ENCODE peak calls at places on chromosomes 4 and X, in four cellular contexts. One of them, this sample, is unnamed.

GRCh38 chr4:100314057-100314456 is 123.8 kb upstream of the DDIT4L start:
- DNase-seq in K562: no peak
- DNase-seq in SK-N-SH: no peak
- DNase-seq in HepG2: no peak
- DNase-seq in this sample: no peak

GRCh38 chrX:120791013-120791643 is 84.5 kb downstream of the CT47B1 start:
- DNase-seq in SK-N-SH: no peak
- DNase-seq in HepG2: no peak
- DNase-seq in K562: no peak
- DNase-seq in this sample: no peak

GRCh38 chrX:65932173-65933084 is 107.5 kb downstream of the VSIG4 start:
- DNase-seq in SK-N-SH: peak
- DNase-seq in K562: peak
- DNase-seq in HepG2: peak
- DNase-seq in this sample: no peak

GRCh38 chr4:16693040-16693506 is 205.4 kb downstream of the LDB2 start:
- DNase-seq in SK-N-SH: no peak
- DNase-seq in K562: no peak
- DNase-seq in HepG2: no peak
- DNase-seq in this sample: no peak

GRCh38 chr4:109735566-109736454 is 5.9 kb upstream of the PLA2G12A start:
- DNase-seq in SK-N-SH: no peak
- DNase-seq in K562: peak
- DNase-seq in HepG2: no peak
- DNase-seq in this sample: no peak

GRCh38 chrX:48648299-48648698 is 35.3 kb upstream of the WAS start:
- DNase-seq in SK-N-SH: peak
- DNase-seq in K562: peak
- DNase-seq in HepG2: peak
- DNase-seq in this sample: no peak

GRCh38 chrX:30865020-30865419 is 24.0 kb downstream of the TAB3 start:
- DNase-seq in K562: peak
- DNase-seq in HepG2: peak
- DNase-seq in SK-N-SH: no peak
- DNase-seq in this sample: no peak

GRCh38 chr4:84342161-84342560 is 156.9 kb downstream of the NKX6-1 start:
- DNase-seq in SK-N-SH: no peak
- DNase-seq in HepG2: no peak
- DNase-seq in K562: no peak
- DNase-seq in this sample: no peak

GRCh38 chr4:99154658-99155342 is 10.7 kb upstream of the ADH4 start:
- DNase-seq in K562: no peak
- DNase-seq in HepG2: no peak
- DNase-seq in SK-N-SH: no peak
- DNase-seq in this sample: no peak

GRCh38 chr4:42954925-42955669 is 62.6 kb downstream of the GRXCR1 start:
- DNase-seq in HepG2: no peak
- DNase-seq in SK-N-SH: no peak
- DNase-seq in K562: no peak
- DNase-seq in this sample: no peak

DNA sequence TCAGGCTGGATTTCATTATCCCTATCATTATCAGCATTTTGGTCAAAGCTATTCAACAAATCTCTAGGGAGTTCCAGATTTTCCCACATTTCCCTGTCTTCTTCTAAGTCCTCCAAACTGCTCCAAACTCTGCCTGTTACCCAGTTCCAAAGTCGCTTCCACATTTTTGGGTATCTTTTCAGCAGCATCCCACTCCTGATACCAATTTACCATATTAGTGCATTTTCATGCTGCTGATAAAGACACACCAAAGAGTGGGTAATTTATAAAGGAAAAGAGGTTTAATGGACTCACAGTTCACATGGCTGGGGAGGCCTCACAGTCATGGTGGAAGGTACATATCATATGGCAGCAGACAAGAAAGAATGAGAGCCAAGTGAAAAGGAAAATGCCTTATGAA is 132.8 kb upstream of the SLC7A11 start:
- DNase-seq in HepG2: no peak
- DNase-seq in SK-N-SH: no peak
- DNase-seq in K562: no peak
- DNase-seq in this sample: no peak
- TF ChIP-seq RFX5 in HepG2: no peak
- TF ChIP-seq RFX5 in SK-N-SH: no peak
- TF ChIP-seq RFX5 in K562: no peak
- TF ChIP-seq RFX5 in this sample: no peak

GRCh38 chrX:40172169-40172979 is 74.6 kb upstream of the BCOR start:
- DNase-seq in HepG2: no peak
- DNase-seq in SK-N-SH: no peak
- DNase-seq in K562: peak
- DNase-seq in this sample: no peak

GRCh38 chrX:40169193-40170086 is 71.7 kb upstream of the BCOR start:
- DNase-seq in HepG2: peak
- DNase-seq in K562: peak
- DNase-seq in SK-N-SH: peak
- DNase-seq in this sample: no peak

GRCh38 chrX:40170830-40171512 is 73.2 kb upstream of the BCOR start:
- DNase-seq in K562: peak
- DNase-seq in HepG2: no peak
- DNase-seq in SK-N-SH: no peak
- DNase-seq in this sample: no peak

GRCh38 chrX:40172980-40173661 is 75.4 kb upstream of the BCOR start:
- DNase-seq in K562: no peak
- DNase-seq in HepG2: peak
- DNase-seq in SK-N-SH: no peak
- DNase-seq in this sample: no peak

DNA sequence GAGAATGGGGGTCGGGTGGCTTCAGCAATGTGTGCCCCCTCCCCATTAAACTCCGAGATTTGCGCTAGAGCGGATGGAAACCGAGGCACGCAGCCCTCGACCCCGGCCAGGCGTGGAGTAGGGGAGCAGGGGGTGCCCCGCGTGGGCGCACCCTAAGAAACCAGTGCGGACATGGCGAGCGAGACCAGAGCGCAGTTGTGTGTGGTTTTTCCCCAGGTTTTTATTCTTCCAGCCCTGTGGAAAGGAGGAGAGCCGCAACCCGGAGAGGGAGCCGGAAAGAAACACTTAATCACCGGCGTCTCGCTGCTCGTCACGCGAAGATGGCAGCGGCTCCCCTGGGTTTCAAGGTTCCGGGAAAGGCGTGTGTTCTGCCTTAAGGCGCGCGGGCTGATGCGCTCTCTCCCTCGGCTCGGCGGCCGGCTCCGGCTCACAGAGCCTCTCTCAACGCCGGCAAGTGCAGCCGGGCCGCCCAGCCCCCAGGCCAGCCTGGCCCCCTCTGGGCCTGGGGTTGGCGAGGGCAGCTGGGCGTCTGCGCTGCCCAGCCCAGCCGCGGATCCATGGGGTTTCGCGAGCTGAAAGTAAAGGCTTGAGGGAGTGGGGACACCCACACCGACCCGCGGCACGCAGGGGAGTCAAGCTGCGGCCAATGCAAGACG is 73.9 kb upstream of the BCOR start:
- DNase-seq in HepG2: no peak
- DNase-seq in SK-N-SH: no peak
- DNase-seq in K562: peak
- DNase-seq in this sample: no peak
- TF ChIP-seq ZBTB33 in HepG2: no peak
- TF ChIP-seq ZBTB33 in SK-N-SH: no peak
- TF ChIP-seq ZBTB33 in K562: no peak
- TF ChIP-seq ZBTB33 in this sample: no peak

DNA sequence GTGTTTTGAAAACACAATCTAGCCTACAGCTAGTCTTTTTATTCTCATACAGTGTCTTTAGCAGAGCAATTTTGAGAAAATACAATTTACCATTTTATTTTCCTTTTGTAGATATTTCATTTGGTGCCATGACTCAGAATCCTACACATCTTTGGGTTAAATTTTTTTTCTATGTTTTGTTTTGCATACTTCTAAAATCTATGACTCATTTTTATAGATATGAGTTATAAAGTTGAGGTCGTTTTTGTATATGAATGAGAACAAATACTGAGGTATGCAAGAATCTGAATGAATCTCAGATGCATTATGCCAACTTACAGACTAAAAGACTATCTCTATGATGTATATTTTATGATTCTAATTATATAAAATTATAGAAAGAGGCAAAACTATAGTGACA is 206.5 kb upstream of the ANXA10 start:
- DNase-seq in HepG2: no peak
- DNase-seq in SK-N-SH: no peak
- DNase-seq in K562: no peak
- DNase-seq in this sample: no peak
- TF ChIP-seq FOXM1 in HepG2: no peak
- TF ChIP-seq FOXM1 in SK-N-SH: no peak
- TF ChIP-seq FOXM1 in K562: no peak
- TF ChIP-seq FOXM1 in this sample: no peak

GRCh38 chr4:38466401-38466800 is 197.6 kb upstream of the KLF3 start:
- DNase-seq in SK-N-SH: no peak
- DNase-seq in HepG2: no peak
- DNase-seq in K562: peak
- DNase-seq in this sample: no peak

GRCh38 chr4:38470708-38471262 is 193.2 kb upstream of the KLF3 start:
- DNase-seq in K562: no peak
- DNase-seq in SK-N-SH: no peak
- DNase-seq in HepG2: no peak
- DNase-seq in this sample: no peak

GRCh38 chr4:38469410-38469809 is 194.6 kb upstream of the KLF3 start:
- DNase-seq in HepG2: no peak
- DNase-seq in SK-N-SH: no peak
- DNase-seq in K562: no peak
- DNase-seq in this sample: no peak

GRCh38 chr4:38467296-38467695 is 196.7 kb upstream of the KLF3 start:
- DNase-seq in HepG2: no peak
- DNase-seq in SK-N-SH: no peak
- DNase-seq in K562: no peak
- DNase-seq in this sample: no peak

DNA sequence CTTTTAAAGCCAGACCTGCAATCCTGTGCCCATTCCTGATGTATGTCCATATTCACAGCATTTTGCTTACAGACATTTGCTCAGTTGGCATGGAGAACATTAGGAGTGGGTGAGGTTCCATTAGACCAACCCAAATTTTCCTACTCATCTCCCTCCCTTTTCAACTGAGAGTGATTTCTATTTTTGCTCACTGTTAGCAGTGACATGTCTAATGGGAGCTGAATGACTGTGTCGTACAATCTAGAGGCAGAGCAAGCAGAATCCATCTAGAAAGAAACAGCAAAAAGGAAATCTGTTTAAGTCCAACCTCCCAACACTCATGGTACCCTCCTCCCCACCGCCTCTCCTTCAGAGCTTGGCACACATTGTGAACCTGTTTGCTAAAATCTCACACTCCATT is 195.5 kb upstream of the KLF3 start:
- DNase-seq in SK-N-SH: no peak
- DNase-seq in K562: no peak
- DNase-seq in HepG2: no peak
- DNase-seq in this sample: no peak
- TF ChIP-seq RFX5 in SK-N-SH: no peak
- TF ChIP-seq RFX5 in K562: no peak
- TF ChIP-seq RFX5 in HepG2: no peak
- TF ChIP-seq RFX5 in this sample: no peak

DNA sequence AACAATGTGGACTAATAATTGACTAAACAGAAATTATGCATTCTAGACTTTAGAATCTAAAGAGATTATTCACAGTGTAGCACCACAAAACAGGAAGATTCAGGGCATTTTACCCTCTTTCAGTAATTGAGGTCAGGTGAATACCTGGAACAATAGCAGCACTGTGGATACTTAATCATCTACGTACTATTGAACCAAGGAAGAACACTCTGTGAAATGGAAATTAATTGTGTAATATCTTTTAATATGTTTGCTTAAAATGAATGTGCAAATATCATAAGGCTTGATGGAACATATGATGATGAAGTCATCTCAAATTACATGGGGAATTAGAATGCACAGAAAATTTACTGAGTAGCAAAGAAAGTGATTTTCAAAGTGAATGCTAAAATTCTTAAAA is 68.5 kb upstream of the MAP9 start:
- DNase-seq in HepG2: no peak
- DNase-seq in SK-N-SH: no peak
- DNase-seq in K562: no peak
- DNase-seq in this sample: no peak
- TF ChIP-seq ZBTB33 in HepG2: no peak
- TF ChIP-seq ZBTB33 in SK-N-SH: no peak
- TF ChIP-seq ZBTB33 in K562: no peak
- TF ChIP-seq ZBTB33 in this sample: no peak

DNA sequence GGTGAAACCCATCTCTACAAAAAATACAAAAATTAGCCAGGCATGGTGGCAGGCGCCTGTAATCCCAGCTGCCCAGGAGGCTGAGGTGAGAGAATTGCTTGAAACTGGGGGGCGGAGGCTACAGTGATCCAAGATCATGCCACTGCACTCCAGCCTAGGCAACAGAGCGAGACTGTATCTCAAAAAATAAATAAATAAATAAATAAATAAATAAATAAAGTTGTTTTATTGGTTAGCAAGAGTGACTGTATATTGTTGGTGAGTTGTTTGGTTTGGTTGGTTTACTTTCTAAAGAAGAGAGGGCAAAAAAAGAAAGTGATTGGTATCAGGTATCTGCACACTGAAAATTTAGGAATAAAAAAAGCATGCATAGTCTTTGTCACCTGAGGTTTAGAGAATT is 501.0 kb downstream of the RPA4 start:
- DNase-seq in HepG2: no peak
- DNase-seq in K562: no peak
- DNase-seq in SK-N-SH: no peak
- DNase-seq in this sample: no peak
- TF ChIP-seq FOXM1 in HepG2: no peak
- TF ChIP-seq FOXM1 in K562: no peak
- TF ChIP-seq FOXM1 in SK-N-SH: no peak
- TF ChIP-seq FOXM1 in this sample: no peak

GRCh38 chr4:170697045-170697444 is 607.3 kb upstream of the AADAT start:
- DNase-seq in HepG2: no peak
- DNase-seq in K562: no peak
- DNase-seq in SK-N-SH: no peak
- DNase-seq in this sample: no peak

GRCh38 chr4:170700064-170700463 is 610.3 kb upstream of the AADAT start:
- DNase-seq in K562: no peak
- DNase-seq in HepG2: no peak
- DNase-seq in SK-N-SH: no peak
- DNase-seq in this sample: no peak

GRCh38 chr4:170697845-170698244 is 608.1 kb upstream of the AADAT start:
- DNase-seq in K562: no peak
- DNase-seq in HepG2: no peak
- DNase-seq in SK-N-SH: no peak
- DNase-seq in this sample: peak

DNA sequence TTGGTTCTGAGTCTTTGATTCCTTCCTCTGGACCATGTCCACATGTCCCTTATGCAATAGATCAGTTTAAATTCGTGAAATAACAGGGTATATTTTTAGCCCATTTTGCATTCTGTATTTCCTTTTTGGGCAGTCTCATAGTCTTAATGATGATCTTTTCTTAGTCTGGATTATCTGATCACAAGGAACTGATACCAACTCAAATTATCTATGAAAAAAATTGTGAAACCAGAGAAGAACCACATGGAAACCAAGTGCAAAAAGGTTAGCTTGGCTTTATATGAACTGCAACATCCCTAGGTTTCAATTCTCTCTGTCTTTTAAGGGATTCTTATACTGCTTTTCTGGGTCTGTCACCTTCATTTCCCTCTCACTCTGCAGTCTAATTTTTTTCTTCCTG is 608.6 kb upstream of the AADAT start:
- DNase-seq in SK-N-SH: no peak
- DNase-seq in HepG2: no peak
- DNase-seq in K562: no peak
- DNase-seq in this sample: peak
- TF ChIP-seq RFX5 in SK-N-SH: no peak
- TF ChIP-seq RFX5 in HepG2: no peak
- TF ChIP-seq RFX5 in K562: no peak
- TF ChIP-seq RFX5 in this sample: no peak